ENCODE peak calls at places on chromosomes 7 and 10, in four cellular contexts. Y is endothelial cell, R is WTC11, Z is iPS DF 19.7. B is an unnamed sample.

GRCh38 chr10:21993360-21994001 is 10.0 kb downstream of the DNAJC1 start:
- DNase-seq in Z (no peak), Y (no peak), R (no peak), B (peak)

GRCh38 chr7:18302077-18302476 is 193.5 kb upstream of the HDAC9 start:
- DNase-seq in Y (no peak), R (no peak), Z (no peak), B (no peak)

GRCh38 chr10:111612273-111612672 is 535.4 kb downstream of the ADRA2A start:
- DNase-seq in Y (no peak), Z (no peak), R (no peak), B (no peak)

GRCh38 chr7:1883834-1884582 is 213.9 kb downstream of the ELFN1 start:
- DNase-seq in R (peak), Z (no peak), Y (no peak), B (no peak)

GRCh38 chr10:33008499-33009243 is 50.6 kb upstream of the ITGB1 start:
- DNase-seq in Z (no peak), R (peak), Y (peak), B (peak)

GRCh38 chr10:32298066-32298812 is 48.7 kb downstream of the EPC1 start:
- DNase-seq in R (no peak), Z (no peak), Y (no peak), B (peak)

GRCh38 chr7:139455789-139456188 is 27.7 kb downstream of the KLRG2 start:
- DNase-seq in Y (no peak), Z (no peak), R (no peak), B (no peak)

GRCh38 chr7:140525741-140526140 is 46.4 kb upstream of the MKRN1 start:
- DNase-seq in Z (no peak), Y (no peak), R (no peak), B (no peak)